ENCODE peak calls at places on chromosomes 2 and 18, in six cellular contexts. One of them, this sample, is unnamed.

GRCh38 chr2:192151848-192152247 is 42.9 kb downstream of the TMEFF2 start:
- DNase-seq in GM12878: no peak
- DNase-seq in sigmoid colon: no peak
- DNase-seq in transverse colon: no peak
- DNase-seq in upper lobe of left lung: no peak
- DNase-seq in suprapubic skin: no peak
- DNase-seq in this sample: no peak

GRCh38 chr18:11955299-11956029 is 25.8 kb upstream of the IMPA2 start:
- DNase-seq in GM12878: no peak
- DNase-seq in sigmoid colon: peak; percentile 89
- DNase-seq in transverse colon: peak; percentile 28
- DNase-seq in upper lobe of left lung: peak; percentile 80
- DNase-seq in suprapubic skin: no peak
- DNase-seq in this sample: no peak

GRCh38 chr2:158539176-158539895 is 82.6 kb downstream of the PKP4 start:
- DNase-seq in GM12878: no peak
- DNase-seq in sigmoid colon: no peak
- DNase-seq in transverse colon: no peak
- DNase-seq in upper lobe of left lung: no peak
- DNase-seq in suprapubic skin: no peak
- DNase-seq in this sample: no peak

GRCh38 chr2:64841462-64841861 is 147.7 kb upstream of the SLC1A4 start:
- DNase-seq in GM12878: no peak
- DNase-seq in sigmoid colon: no peak
- DNase-seq in transverse colon: no peak
- DNase-seq in upper lobe of left lung: no peak
- DNase-seq in suprapubic skin: no peak
- DNase-seq in this sample: no peak

GRCh38 chr2:216388046-216388884 is 16.0 kb upstream of the MARCHF4 start:
- DNase-seq in GM12878: peak; percentile 8
- DNase-seq in sigmoid colon: no peak
- DNase-seq in transverse colon: no peak
- DNase-seq in upper lobe of left lung: no peak
- DNase-seq in suprapubic skin: no peak
- DNase-seq in this sample: no peak

GRCh38 chr2:105754999-105755398 is 10.3 kb downstream of the NCK2 start:
- DNase-seq in GM12878: no peak
- DNase-seq in sigmoid colon: no peak
- DNase-seq in transverse colon: no peak
- DNase-seq in upper lobe of left lung: no peak
- DNase-seq in suprapubic skin: no peak
- DNase-seq in this sample: no peak

GRCh38 chr2:127508621-127509034 is 17.7 kb downstream of the IWS1 start:
- DNase-seq in GM12878: no peak
- DNase-seq in sigmoid colon: peak; percentile 85
- DNase-seq in transverse colon: peak; percentile 62
- DNase-seq in upper lobe of left lung: peak; percentile 74
- DNase-seq in suprapubic skin: no peak
- DNase-seq in this sample: peak; percentile 53

GRCh38 chr2:6203297-6203959 is 511.2 kb downstream of the SOX11 start:
- DNase-seq in GM12878: no peak
- DNase-seq in sigmoid colon: no peak
- DNase-seq in transverse colon: no peak
- DNase-seq in upper lobe of left lung: no peak
- DNase-seq in suprapubic skin: no peak
- DNase-seq in this sample: no peak

GRCh38 chr2:167404896-167405295 is 516.6 kb downstream of the XIRP2 start:
- DNase-seq in GM12878: no peak
- DNase-seq in sigmoid colon: no peak
- DNase-seq in transverse colon: no peak
- DNase-seq in upper lobe of left lung: no peak
- DNase-seq in suprapubic skin: no peak
- DNase-seq in this sample: no peak

GRCh38 chr2:29405707-29406106 is 290.5 kb downstream of the CLIP4 start:
- DNase-seq in GM12878: no peak
- DNase-seq in sigmoid colon: no peak
- DNase-seq in transverse colon: no peak
- DNase-seq in upper lobe of left lung: no peak
- DNase-seq in suprapubic skin: no peak
- DNase-seq in this sample: no peak

GRCh38 chr2:233051241-233052149 is 8.6 kb upstream of the INPP5D start:
- DNase-seq in GM12878: no peak
- DNase-seq in sigmoid colon: no peak
- DNase-seq in transverse colon: no peak
- DNase-seq in upper lobe of left lung: peak; percentile 67
- DNase-seq in suprapubic skin: peak; percentile 79
- DNase-seq in this sample: no peak

GRCh38 chr2:63843791-63844190 is 2.1 kb downstream of the UGP2 start:
- DNase-seq in GM12878: no peak
- DNase-seq in sigmoid colon: no peak
- DNase-seq in transverse colon: no peak
- DNase-seq in upper lobe of left lung: no peak
- DNase-seq in suprapubic skin: no peak
- DNase-seq in this sample: no peak

GRCh38 chr2:45315881-45316280 is 295.2 kb downstream of the SRBD1 start:
- DNase-seq in GM12878: no peak
- DNase-seq in sigmoid colon: no peak
- DNase-seq in transverse colon: no peak
- DNase-seq in upper lobe of left lung: no peak
- DNase-seq in suprapubic skin: no peak
- DNase-seq in this sample: no peak

GRCh38 chr2:102664439-102665042 is 45.2 kb downstream of the SLC9A2 start:
- DNase-seq in GM12878: peak; percentile 25
- DNase-seq in sigmoid colon: no peak
- DNase-seq in transverse colon: peak; percentile 61
- DNase-seq in upper lobe of left lung: no peak
- DNase-seq in suprapubic skin: no peak
- DNase-seq in this sample: no peak

GRCh38 chr18:69874058-69874457 is 73.6 kb downstream of the CD226 start:
- DNase-seq in GM12878: no peak
- DNase-seq in sigmoid colon: no peak
- DNase-seq in transverse colon: no peak
- DNase-seq in upper lobe of left lung: no peak
- DNase-seq in suprapubic skin: no peak
- DNase-seq in this sample: no peak

GRCh38 chr18:13641551-13642439 is 84.6 kb downstream of the FAM210A start:
- DNase-seq in GM12878: no peak
- DNase-seq in sigmoid colon: peak; percentile 69
- DNase-seq in transverse colon: no peak
- DNase-seq in upper lobe of left lung: no peak
- DNase-seq in suprapubic skin: no peak
- DNase-seq in this sample: no peak

GRCh38 chr18:38290229-38290628 is 724.6 kb upstream of the CELF4 start:
- DNase-seq in GM12878: no peak
- DNase-seq in sigmoid colon: no peak
- DNase-seq in transverse colon: no peak
- DNase-seq in upper lobe of left lung: no peak
- DNase-seq in suprapubic skin: no peak
- DNase-seq in this sample: no peak

GRCh38 chr2:234596696-234597575 is 100.1 kb upstream of the ARL4C start:
- DNase-seq in GM12878: no peak
- DNase-seq in sigmoid colon: no peak
- DNase-seq in transverse colon: no peak
- DNase-seq in upper lobe of left lung: no peak
- DNase-seq in suprapubic skin: no peak
- DNase-seq in this sample: no peak

GRCh38 chr2:152581360-152581759 is 135.9 kb downstream of the PRPF40A start:
- DNase-seq in GM12878: no peak
- DNase-seq in sigmoid colon: no peak
- DNase-seq in transverse colon: no peak
- DNase-seq in upper lobe of left lung: no peak
- DNase-seq in suprapubic skin: no peak
- DNase-seq in this sample: no peak

GRCh38 chr2:165408191-165408590 is 61.3 kb upstream of the CSRNP3 start:
- DNase-seq in GM12878: no peak
- DNase-seq in sigmoid colon: peak; percentile 63
- DNase-seq in transverse colon: peak; percentile 11
- DNase-seq in upper lobe of left lung: no peak
- DNase-seq in suprapubic skin: no peak
- DNase-seq in this sample: no peak

GRCh38 chr2:43609304-43609883 is 13.6 kb upstream of the THADA start:
- DNase-seq in GM12878: no peak
- DNase-seq in sigmoid colon: no peak
- DNase-seq in transverse colon: peak; percentile 21
- DNase-seq in upper lobe of left lung: no peak
- DNase-seq in suprapubic skin: no peak
- DNase-seq in this sample: no peak

GRCh38 chr2:99861376-99861760 is 281.0 kb downstream of the AFF3 start:
- DNase-seq in GM12878: no peak
- DNase-seq in sigmoid colon: no peak
- DNase-seq in transverse colon: no peak
- DNase-seq in upper lobe of left lung: no peak
- DNase-seq in suprapubic skin: no peak
- DNase-seq in this sample: no peak

GRCh38 chr2:191148766-191149165 is 2.0 kb downstream of the STAT4 start:
- DNase-seq in GM12878: no peak
- DNase-seq in sigmoid colon: no peak
- DNase-seq in transverse colon: no peak
- DNase-seq in upper lobe of left lung: no peak
- DNase-seq in suprapubic skin: no peak
- DNase-seq in this sample: no peak

GRCh38 chr18:7760967-7761946 is 194.1 kb downstream of the PTPRM start:
- DNase-seq in GM12878: no peak
- DNase-seq in sigmoid colon: no peak
- DNase-seq in transverse colon: no peak
- DNase-seq in upper lobe of left lung: no peak
- DNase-seq in suprapubic skin: no peak
- DNase-seq in this sample: no peak

GRCh38 chr18:7757175-7757574 is 190.1 kb downstream of the PTPRM start:
- DNase-seq in GM12878: no peak
- DNase-seq in sigmoid colon: no peak
- DNase-seq in transverse colon: no peak
- DNase-seq in upper lobe of left lung: no peak
- DNase-seq in suprapubic skin: no peak
- DNase-seq in this sample: no peak

GRCh38 chr18:7754725-7755181 is 187.6 kb downstream of the PTPRM start:
- DNase-seq in GM12878: no peak
- DNase-seq in sigmoid colon: no peak
- DNase-seq in transverse colon: no peak
- DNase-seq in upper lobe of left lung: no peak
- DNase-seq in suprapubic skin: no peak
- DNase-seq in this sample: no peak

GRCh38 chr18:7755753-7756475 is 188.8 kb downstream of the PTPRM start:
- DNase-seq in GM12878: no peak
- DNase-seq in sigmoid colon: no peak
- DNase-seq in transverse colon: no peak
- DNase-seq in upper lobe of left lung: no peak
- DNase-seq in suprapubic skin: no peak
- DNase-seq in this sample: no peak

GRCh38 chr18:7758764-7759163 is 191.6 kb downstream of the PTPRM start:
- DNase-seq in GM12878: no peak
- DNase-seq in sigmoid colon: no peak
- DNase-seq in transverse colon: no peak
- DNase-seq in upper lobe of left lung: no peak
- DNase-seq in suprapubic skin: no peak
- DNase-seq in this sample: no peak
- H3K4me1 ChIP-seq in GM12878: no peaks in the 10 kb centered on the region
- H3K4me1 ChIP-seq in sigmoid colon: peaks cover 30% of the 10 kb centered on the region
- H3K4me1 ChIP-seq in transverse colon: peaks cover 9% of the 10 kb centered on the region
- H3K4me1 ChIP-seq in upper lobe of left lung: peaks cover 20% of the 10 kb centered on the region
- H3K4me1 ChIP-seq in suprapubic skin: no peaks in the 10 kb centered on the region
- H3K4me1 ChIP-seq in this sample: peaks cover 15% of the 10 kb centered on the region

GRCh38 chr2:171922230-171923022 is at the start of gene HAT1:
- DNase-seq in GM12878: peak; percentile 90
- DNase-seq in sigmoid colon: peak; percentile 99
- DNase-seq in transverse colon: peak; percentile 99
- DNase-seq in upper lobe of left lung: peak; percentile 97
- DNase-seq in suprapubic skin: peak; percentile 99
- DNase-seq in this sample: peak; percentile 99
- TF ChIP-seq EP300 in GM12878: no peak
- TF ChIP-seq EP300 in sigmoid colon: no peak
- TF ChIP-seq EP300 in transverse colon: peak; percentile 45
- TF ChIP-seq EP300 in upper lobe of left lung: peak; percentile 33
- TF ChIP-seq EP300 in suprapubic skin: no peak
- TF ChIP-seq EP300 in this sample: no peak

DNA sequence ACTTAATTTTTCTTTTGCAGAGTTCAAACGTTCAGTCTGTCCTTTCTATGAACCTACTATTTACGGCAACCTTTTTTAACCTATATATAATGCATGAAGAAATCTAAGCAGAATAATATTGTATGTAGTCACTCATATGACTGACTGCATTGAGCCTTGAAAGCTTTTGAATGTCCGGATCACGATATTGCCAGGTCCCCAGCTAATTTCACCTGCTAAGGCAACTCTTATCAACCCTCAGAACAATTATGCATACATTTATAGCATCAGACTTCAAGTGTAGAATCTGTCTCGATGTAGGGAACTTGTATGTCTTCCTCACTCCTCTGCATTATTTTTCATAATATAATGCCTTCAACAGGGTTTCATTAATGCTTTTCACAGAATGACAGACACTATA is 1083.7 kb upstream of the KLHL29 start:
- DNase-seq in GM12878: no peak
- DNase-seq in sigmoid colon: no peak
- DNase-seq in transverse colon: no peak
- DNase-seq in upper lobe of left lung: no peak
- DNase-seq in suprapubic skin: no peak
- DNase-seq in this sample: no peak
- TF ChIP-seq POLR2AphosphoS5 in GM12878: no peak
- TF ChIP-seq POLR2AphosphoS5 in sigmoid colon: no peak
- TF ChIP-seq POLR2AphosphoS5 in transverse colon: no peak
- TF ChIP-seq POLR2AphosphoS5 in upper lobe of left lung: no peak
- TF ChIP-seq POLR2AphosphoS5 in suprapubic skin: no peak
- TF ChIP-seq POLR2AphosphoS5 in this sample: no peak

GRCh38 chr2:189192766-189193165 is 13.2 kb upstream of the COL5A2 start:
- DNase-seq in GM12878: no peak
- DNase-seq in sigmoid colon: no peak
- DNase-seq in transverse colon: no peak
- DNase-seq in upper lobe of left lung: no peak
- DNase-seq in suprapubic skin: no peak
- DNase-seq in this sample: no peak

GRCh38 chr2:189188446-189188845 is 8.9 kb upstream of the COL5A2 start:
- DNase-seq in GM12878: no peak
- DNase-seq in sigmoid colon: no peak
- DNase-seq in transverse colon: no peak
- DNase-seq in upper lobe of left lung: no peak
- DNase-seq in suprapubic skin: no peak
- DNase-seq in this sample: no peak

GRCh38 chr2:189190696-189191095 is 11.1 kb upstream of the COL5A2 start:
- DNase-seq in GM12878: no peak
- DNase-seq in sigmoid colon: no peak
- DNase-seq in transverse colon: no peak
- DNase-seq in upper lobe of left lung: no peak
- DNase-seq in suprapubic skin: no peak
- DNase-seq in this sample: no peak

DNA sequence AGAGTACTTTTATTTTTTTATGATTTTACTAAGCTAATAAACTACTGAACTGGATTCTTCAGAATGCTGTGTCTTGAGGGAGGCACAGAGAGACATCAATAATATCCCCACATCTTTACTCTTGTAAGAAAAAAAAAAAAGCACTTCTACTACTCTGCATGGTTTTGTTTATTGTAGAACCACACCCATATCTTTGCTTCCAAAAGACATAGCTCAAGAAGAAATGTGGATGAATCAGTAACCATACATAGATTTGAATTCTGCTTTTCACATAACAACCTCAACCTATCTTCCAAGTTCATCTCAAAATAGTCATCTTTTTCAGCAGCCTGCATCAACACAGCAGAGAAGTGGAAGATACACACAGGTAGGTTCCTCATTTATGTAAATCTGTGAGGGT is 12.2 kb upstream of the COL5A2 start:
- DNase-seq in GM12878: no peak
- DNase-seq in sigmoid colon: no peak
- DNase-seq in transverse colon: no peak
- DNase-seq in upper lobe of left lung: no peak
- DNase-seq in suprapubic skin: no peak
- DNase-seq in this sample: no peak
- H3K4me1 ChIP-seq in GM12878: no peaks in the 10 kb centered on the region
- H3K4me1 ChIP-seq in sigmoid colon: no peaks in the 10 kb centered on the region
- H3K4me1 ChIP-seq in transverse colon: no peaks in the 10 kb centered on the region
- H3K4me1 ChIP-seq in upper lobe of left lung: no peaks in the 10 kb centered on the region
- H3K4me1 ChIP-seq in suprapubic skin: no peaks in the 10 kb centered on the region
- H3K4me1 ChIP-seq in this sample: no peaks in the 10 kb centered on the region